ENCODE peak calls at places on chromosome 9, in four cellular contexts. Z is H1, H is HCT116, W is K562. A is an unnamed sample.

GRCh38 chr9:22425551-22425950 is 21.1 kb upstream of the DMRTA1 start:
- DNase-seq in W (no peak), H (no peak), Z (no peak), A (no peak)

GRCh38 chr9:98961513-98962180 is 17.9 kb downstream of the COL15A1 start:
- DNase-seq in W (no peak), H (no peak), Z (no peak), A (no peak)

GRCh38 chr9:119101048-119101447 is 268.2 kb downstream of the BRINP1 start:
- DNase-seq in H (no peak), W (no peak), Z (no peak), A (peak; percentile 56)

GRCh38 chr9:120464176-120464575 is 115.8 kb downstream of the CDK5RAP2 start:
- DNase-seq in Z (no peak), W (no peak), H (no peak), A (no peak)

GRCh38 chr9:114936566-114936965 is 6.2 kb upstream of the TNFSF8 start:
- DNase-seq in H (no peak), W (no peak), Z (no peak), A (no peak)

GRCh38 chr9:91577540-91577939 is 153.9 kb upstream of the NFIL3 start:
- DNase-seq in W (no peak), Z (no peak), H (no peak), A (no peak)

GRCh38 chr9:120558454-120558853 is 21.5 kb downstream of the CDK5RAP2 start:
- DNase-seq in Z (no peak), W (no peak), H (no peak), A (no peak)

GRCh38 chr9:126407125-126407870 is 80.7 kb downstream of the MVB12B start:
- DNase-seq in W (no peak), Z (no peak), H (no peak), A (no peak)

GRCh38 chr9:5425006-5425628 is 12.6 kb downstream of the PLGRKT start:
- DNase-seq in Z (no peak), W (peak; percentile 20), H (no peak), A (no peak)

GRCh38 chr9:109320338-109320733 is 523 bp downstream of the EPB41L4B start:
- DNase-seq in Z (no peak), W (peak; percentile 58), H (no peak), A (no peak)

GRCh38 chr9:71941060-71941568 is 29.7 kb downstream of the C9orf85 start:
- DNase-seq in W (no peak), Z (no peak), H (no peak), A (no peak)

GRCh38 chr9:122393284-122393983 is 22.6 kb downstream of the PTGS1 start:
- DNase-seq in H (no peak), Z (no peak), W (no peak), A (no peak)

GRCh38 chr9:86350006-86350755 is 4.0 kb downstream of the TUT7 start:
- DNase-seq in Z (no peak), H (no peak), W (no peak), A (no peak)

GRCh38 chr9:135893104-135893503 is 14.2 kb downstream of the CAMSAP1 start:
- DNase-seq in H (no peak), Z (no peak), W (no peak), A (no peak)

GRCh38 chr9:127011772-127012171 is 97.2 kb downstream of the RALGPS1 start:
- DNase-seq in W (no peak), H (no peak), Z (no peak), A (no peak)

GRCh38 chr9:120394058-120394669 is 185.8 kb downstream of the CDK5RAP2 start:
- DNase-seq in Z (no peak), H (no peak), W (no peak), A (no peak)

GRCh38 chr9:138053996-138054752 is 176.6 kb downstream of the CACNA1B start:
- DNase-seq in H (no peak), Z (no peak), W (no peak), A (no peak)

GRCh38 chr9:121299467-121300282 is 31.7 kb downstream of the GSN start:
- DNase-seq in Z (no peak), W (no peak), H (no peak), A (no peak)

GRCh38 chr9:93942176-93942575 is 13.0 kb downstream of the BARX1 start:
- DNase-seq in H (no peak), W (no peak), Z (no peak), A (no peak)

GRCh38 chr9:113221800-113222481 is 597 bp downstream of the SLC31A1 start:
- DNase-seq in Z (no peak), W (no peak), H (no peak), A (no peak)

GRCh38 chr9:89606567-89607311 is 1.9 kb downstream of the GADD45G start:
- DNase-seq in H (no peak), Z (no peak), W (peak; percentile 83), A (no peak)

GRCh38 chr9:17018540-17019196 is 116.2 kb upstream of the CNTLN start:
- DNase-seq in H (no peak), W (no peak), Z (no peak), A (no peak)

GRCh38 chr9:107389617-107390071 is 99.9 kb downstream of the KLF4 start:
- DNase-seq in Z (no peak), W (no peak), H (no peak), A (no peak)

GRCh38 chr9:3768698-3769458 is 243.1 kb upstream of the RFX3 start:
- DNase-seq in W (no peak), Z (no peak), H (no peak), A (no peak)

GRCh38 chr9:129712595-129713524 is 40.0 kb downstream of the PTGES start:
- DNase-seq in Z (no peak), H (no peak), W (no peak), A (no peak)

GRCh38 chr9:123410281-123410910 is 54.4 kb downstream of the CRB2 start:
- DNase-seq in Z (no peak), W (no peak), H (no peak), A (no peak)

DNA sequence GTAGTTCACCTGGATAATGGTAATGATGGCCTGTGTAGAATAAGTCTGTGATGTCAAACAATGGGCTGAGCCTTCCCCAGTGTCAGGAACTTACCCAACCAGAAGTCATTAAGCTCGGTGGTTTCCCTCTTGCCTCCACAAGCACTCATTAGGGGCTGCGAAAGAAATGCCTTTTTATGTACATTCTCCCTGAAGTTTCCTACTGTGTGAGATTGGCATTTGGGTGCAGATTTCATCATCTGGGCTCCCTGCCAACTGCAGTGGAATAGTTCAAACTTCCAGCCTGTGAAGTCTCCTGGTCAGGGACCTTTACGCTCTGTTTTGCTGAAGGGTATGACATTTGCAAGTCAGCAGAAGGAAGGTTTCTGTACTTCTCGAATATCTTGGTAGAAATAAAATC is 41.6 kb upstream of the TMEM215 start:
- DNase-seq in Z (no peak), H (no peak), W (no peak), A (no peak)
- TF ChIP-seq YY1 in Z (no peak), H (no peak), W (no peak), A (no peak)

DNA sequence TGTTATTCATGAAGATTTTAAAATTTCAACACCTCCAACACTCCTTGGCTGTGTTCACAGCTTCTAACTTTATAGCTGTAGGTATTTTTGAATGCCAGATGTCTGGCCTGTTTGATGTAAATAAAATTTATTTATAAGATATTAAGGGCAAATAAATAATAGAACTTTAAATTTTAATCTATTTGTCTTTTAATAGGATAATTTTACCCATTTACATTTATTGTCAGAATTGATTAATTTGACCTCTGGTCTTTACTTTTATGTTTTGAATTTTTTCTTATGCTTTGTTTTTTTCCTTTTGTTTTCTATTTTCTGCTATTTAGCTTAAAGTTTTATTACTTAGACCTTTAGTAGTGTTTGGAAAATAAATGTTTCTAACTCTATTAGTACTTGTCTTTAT is 94.6 kb downstream of the UGCG start:
- DNase-seq in Z (no peak), H (no peak), W (no peak), A (no peak)
- TF ChIP-seq YY1 in Z (no peak), H (no peak), W (no peak), A (no peak)

DNA sequence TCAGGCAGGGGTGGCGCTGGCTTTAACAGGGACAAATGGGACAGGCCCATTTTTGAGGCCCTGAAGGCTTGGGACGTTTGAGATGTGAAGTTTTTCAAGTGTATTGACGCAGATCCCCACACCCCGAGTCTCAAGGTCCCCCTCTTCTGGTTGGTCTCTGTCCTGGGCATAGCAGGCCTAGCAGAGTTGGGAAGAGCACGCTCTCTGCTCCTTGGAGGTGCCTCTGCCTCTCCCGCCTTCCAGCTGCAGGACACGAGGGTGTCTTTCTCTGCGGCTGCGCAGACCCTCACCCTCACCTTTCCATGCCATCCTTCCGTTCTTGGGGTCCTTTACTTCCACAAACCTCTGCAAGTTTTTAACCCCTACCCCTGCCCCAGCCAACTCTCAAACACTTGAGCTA is 18.6 kb downstream of the ADAMTSL2 start:
- DNase-seq in W (peak; percentile 26), Z (no peak), H (no peak), A (no peak)
- TF ChIP-seq YY1 in W (no peak), Z (no peak), H (no peak), A (no peak)

DNA sequence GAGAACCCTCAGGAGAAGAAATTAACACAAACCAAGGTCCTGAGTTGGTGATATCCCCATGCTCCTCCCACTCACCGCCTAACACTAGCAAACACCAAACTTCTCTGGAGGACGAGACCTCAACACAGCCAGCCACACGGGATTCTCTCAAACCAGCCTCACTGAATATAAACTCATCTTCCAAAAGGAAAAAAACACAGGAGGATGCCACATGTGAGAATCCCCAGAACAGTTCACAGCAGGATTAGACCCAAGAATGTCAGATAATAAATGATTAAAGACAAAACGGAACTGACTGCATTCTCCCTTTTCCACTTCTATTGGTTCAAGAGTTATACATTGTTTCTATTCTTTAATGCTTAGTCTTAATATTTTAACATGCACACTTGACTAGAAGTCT is 89.2 kb downstream of the LPAR1 start:
- DNase-seq in W (no peak), H (no peak), Z (no peak), A (no peak)
- TF ChIP-seq YY1 in W (no peak), H (no peak), Z (no peak), A (no peak)

GRCh38 chr9:134662143-134662876 is 20.7 kb downstream of the COL5A1 start:
- DNase-seq in H (no peak), W (no peak), Z (no peak), A (no peak)

GRCh38 chr9:134663084-134663483 is 21.5 kb downstream of the COL5A1 start:
- DNase-seq in Z (no peak), W (no peak), H (no peak), A (no peak)

GRCh38 chr9:134661791-134662142 is 20.2 kb downstream of the COL5A1 start:
- DNase-seq in H (no peak), Z (no peak), W (no peak), A (no peak)

GRCh38 chr9:134664446-134664845 is 22.8 kb downstream of the COL5A1 start:
- DNase-seq in H (no peak), W (no peak), Z (no peak), A (no peak)

DNA sequence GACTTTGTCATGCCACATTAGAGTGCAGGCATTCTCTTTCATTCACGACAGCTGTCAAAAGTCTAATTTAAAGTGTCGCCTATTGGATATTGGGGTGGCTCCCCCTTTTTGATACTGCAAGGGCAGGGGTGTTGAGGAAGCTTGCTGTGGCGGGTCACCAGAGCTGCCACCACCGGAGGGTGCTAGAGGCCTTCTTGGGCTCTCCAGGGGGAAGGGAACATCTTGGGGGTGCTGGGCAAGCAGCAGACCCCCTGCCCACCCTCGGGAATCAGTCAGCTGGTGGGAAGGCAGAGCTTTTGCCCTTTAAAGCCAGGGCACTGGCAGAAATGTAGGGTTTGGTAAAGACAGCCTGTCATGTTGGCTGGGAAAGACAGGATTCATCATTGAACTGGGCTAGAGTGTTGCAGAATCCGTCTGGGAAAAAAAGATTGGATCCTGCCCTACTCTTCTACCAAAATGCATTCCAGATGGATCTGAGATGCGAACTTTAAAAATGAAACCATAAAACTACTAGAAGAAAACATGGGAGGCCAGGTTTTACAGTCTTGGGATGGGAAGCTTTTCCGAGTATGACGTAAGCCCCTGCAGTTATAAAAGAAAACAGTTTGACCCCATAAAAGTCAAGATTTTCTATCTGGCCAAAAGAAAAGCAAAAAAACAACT is 22.3 kb downstream of the COL5A1 start:
- DNase-seq in H (no peak), Z (no peak), W (no peak), A (no peak)
- TF ChIP-seq YY1 in H (no peak), Z (no peak), W (no peak), A (no peak)